ENCODE peak calls at places on chromosomes 1 and 21, in eight cellular contexts. F is tibial artery; O is CD4-positive, CD25-positive, alpha-beta regulatory T cell; T is left ventricle myocardium inferior; H is uterus; P is aorta; I is dorsolateral prefrontal cortex; L is heart right ventricle. S is an unnamed sample.

GRCh38 chr1:220217383-220217988 is 54.8 kb downstream of the RAB3GAP2 start:
- DNase-seq in F (no peak), O (no peak), T (no peak), H (no peak), P (no peak), I (no peak), L (no peak), S (no peak)

GRCh38 chr21:31293986-31294385 is 50.1 kb downstream of the TIAM1 start:
- DNase-seq in F (no peak), O (no peak), T (no peak), H (no peak), P (no peak), I (no peak), L (no peak), S (no peak)

GRCh38 chr21:45601551-45601950 is 42.0 kb upstream of the PCBP3 start:
- DNase-seq in F (peak), O (no peak), T (no peak), H (no peak), P (peak), I (no peak), L (no peak), S (peak)

GRCh38 chr1:231107600-231108326 is 54.1 kb upstream of the TRIM67 start:
- DNase-seq in F (no peak), O (no peak), T (no peak), H (no peak), P (no peak), I (no peak), L (no peak), S (no peak)

GRCh38 chr1:110957798-110958197 is 5.9 kb downstream of the LRIF1 start:
- DNase-seq in F (no peak), O (no peak), T (no peak), H (no peak), P (no peak), I (no peak), L (no peak), S (no peak)

GRCh38 chr1:4176841-4177240 is 276.8 kb upstream of the C1orf174 start:
- DNase-seq in F (no peak), O (no peak), T (no peak), H (no peak), P (no peak), I (no peak), L (no peak), S (peak)

GRCh38 chr1:53336146-53336545 is 8.3 kb upstream of the LRP8 start:
- DNase-seq in F (no peak), O (no peak), T (no peak), H (no peak), P (no peak), I (no peak), L (no peak), S (peak)

GRCh38 chr1:228226141-228226874 is 18.5 kb downstream of the OBSCN start:
- DNase-seq in F (no peak), O (no peak), T (no peak), H (no peak), P (no peak), I (no peak), L (no peak), S (no peak)

GRCh38 chr1:217911908-217912307 is 280.8 kb downstream of the SPATA17 start:
- DNase-seq in F (no peak), O (no peak), T (no peak), H (no peak), P (no peak), I (no peak), L (no peak), S (no peak)

GRCh38 chr1:22024485-22025367 is 23.3 kb downstream of the CELA3A start:
- DNase-seq in F (peak), O (peak), T (peak), H (peak), P (peak), I (peak), L (peak), S (peak)

GRCh38 chr1:77961392-77961791 is 17.5 kb downstream of the FUBP1 start:
- DNase-seq in F (no peak), O (no peak), T (no peak), H (no peak), P (no peak), I (no peak), L (no peak), S (no peak)

GRCh38 chr1:234927968-234928635 is 200.5 kb downstream of the TOMM20 start:
- DNase-seq in F (peak), O (no peak), T (no peak), H (no peak), P (no peak), I (no peak), L (no peak), S (no peak)

GRCh38 chr1:99163671-99164070 is 100.6 kb upstream of the PLPPR4 start:
- DNase-seq in F (no peak), O (no peak), T (no peak), H (no peak), P (no peak), I (no peak), L (no peak), S (no peak)

GRCh38 chr1:85330711-85331290 is 54.4 kb upstream of the BCL10 start:
- DNase-seq in F (no peak), O (no peak), T (peak), H (peak), P (no peak), I (no peak), L (peak), S (no peak)

GRCh38 chr21:39911792-39912191 is 44.6 kb downstream of the PCP4 start:
- DNase-seq in F (no peak), O (no peak), T (no peak), H (no peak), P (no peak), I (no peak), L (no peak), S (no peak)

GRCh38 chr1:91872560-91873081 is 13.3 kb downstream of the TGFBR3 start:
- DNase-seq in F (no peak), O (no peak), T (no peak), H (no peak), P (no peak), I (no peak), L (no peak), S (no peak)

GRCh38 chr1:63634471-63634870 is 41.3 kb downstream of the PGM1 start:
- DNase-seq in F (no peak), O (no peak), T (no peak), H (no peak), P (no peak), I (no peak), L (no peak), S (no peak)

GRCh38 chr1:2788506-2789163 is 12.9 kb downstream of the TTC34 start:
- DNase-seq in F (peak), O (no peak), T (no peak), H (no peak), P (peak), I (peak), L (no peak), S (peak)

GRCh38 chr1:31809698-31810097 is 6.1 kb downstream of the SPOCD1 start:
- DNase-seq in F (no peak), O (no peak), T (no peak), H (no peak), P (no peak), I (no peak), L (no peak), S (no peak)

GRCh38 chr1:218209351-218209861 is 75.7 kb upstream of the RRP15 start:
- DNase-seq in F (no peak), O (no peak), T (no peak), H (no peak), P (no peak), I (no peak), L (no peak), S (no peak)

GRCh38 chr1:246513619-246514343 is 6.7 kb upstream of the SMYD3 start:
- DNase-seq in F (no peak), O (no peak), T (no peak), H (no peak), P (no peak), I (no peak), L (no peak), S (no peak)

GRCh38 chr1:231808990-231809389 is 182.4 kb downstream of the DISC1 start:
- DNase-seq in F (no peak), O (no peak), T (no peak), H (peak), P (no peak), I (no peak), L (no peak), S (peak)

GRCh38 chr1:181124206-181124825 is 35.8 kb downstream of the IER5 start:
- DNase-seq in F (no peak), O (no peak), T (no peak), H (no peak), P (no peak), I (no peak), L (no peak), S (no peak)

GRCh38 chr1:221039616-221040015 is 160.4 kb downstream of the HLX start:
- DNase-seq in F (no peak), O (no peak), T (no peak), H (no peak), P (no peak), I (no peak), L (no peak), S (no peak)

GRCh38 chr1:100794719-100795645 is 75.4 kb downstream of the VCAM1 start:
- DNase-seq in F (no peak), O (no peak), T (no peak), H (no peak), P (no peak), I (no peak), L (no peak), S (no peak)

GRCh38 chr1:95023399-95024050 is 49.2 kb downstream of the ALG14 start:
- DNase-seq in F (no peak), O (no peak), T (no peak), H (peak), P (no peak), I (no peak), L (peak), S (no peak)

GRCh38 chr1:209805875-209806760 is at the start of gene IRF6:
- DNase-seq in F (peak), O (peak), T (peak), H (peak), P (peak), I (no peak), L (peak), S (peak)

GRCh38 chr1:109509176-109510134 is at the start of gene AMIGO1:
- DNase-seq in F (no peak), O (peak), T (peak), H (peak), P (peak), I (peak), L (peak), S (no peak)

GRCh38 chr1:192524223-192524622 is 51.4 kb upstream of the RGS1 start:
- DNase-seq in F (no peak), O (no peak), T (no peak), H (no peak), P (no peak), I (no peak), L (no peak), S (no peak)

GRCh38 chr1:231232870-231233734 is 7.9 kb upstream of the GNPAT start:
- DNase-seq in F (no peak), O (no peak), T (no peak), H (no peak), P (no peak), I (no peak), L (no peak), S (no peak)

GRCh38 chr1:150472606-150473200 is 14.5 kb upstream of the TARS2 start:
- DNase-seq in F (no peak), O (no peak), T (no peak), H (no peak), P (no peak), I (no peak), L (no peak), S (no peak)

GRCh38 chr1:216750031-216750627 is 26.9 kb upstream of the ESRRG start:
- DNase-seq in F (no peak), O (no peak), T (no peak), H (no peak), P (no peak), I (no peak), L (peak), S (no peak)

GRCh38 chr1:21899972-21900371 is 37.1 kb downstream of the HSPG2 start:
- DNase-seq in F (no peak), O (no peak), T (peak), H (peak), P (peak), I (no peak), L (peak), S (no peak)

GRCh38 chr1:22749919-22750670 is 39.5 kb downstream of the EPHB2 start:
- DNase-seq in F (peak), O (no peak), T (no peak), H (no peak), P (peak), I (no peak), L (peak), S (no peak)

GRCh38 chr1:56709269-56709880 is 64.3 kb downstream of the PRKAA2 start:
- DNase-seq in F (no peak), O (peak), T (no peak), H (peak), P (no peak), I (no peak), L (no peak), S (no peak)

GRCh38 chr1:235270625-235271024 is 57.4 kb downstream of the ARID4B start:
- DNase-seq in F (no peak), O (peak), T (no peak), H (no peak), P (no peak), I (no peak), L (no peak), S (no peak)

GRCh38 chr1:147539122-147539575 is 2.2 kb upstream of the BCL9 start:
- DNase-seq in F (no peak), O (no peak), T (no peak), H (peak), P (no peak), I (no peak), L (peak), S (no peak)

GRCh38 chr1:178267646-178268094 is 173.8 kb downstream of the RASAL2 start:
- DNase-seq in F (no peak), O (no peak), T (no peak), H (no peak), P (no peak), I (no peak), L (no peak), S (no peak)

GRCh38 chr21:34181418-34181817 is 108.0 kb downstream of the MRPS6 start:
- DNase-seq in F (no peak), O (no peak), T (no peak), H (no peak), P (no peak), I (no peak), L (no peak), S (no peak)

GRCh38 chr21:25701529-25701928 is 33.2 kb downstream of the ATP5PF start:
- DNase-seq in F (no peak), O (no peak), T (no peak), H (no peak), P (no peak), I (no peak), L (no peak), S (no peak)
- H3K27ac ChIP-seq in F (no peak), O (no peak), T (peak), H (peak), P (no peak), I (no peak), L (no peak), S (no peak)

GRCh38 chr1:155009742-155010141 is 7.1 kb downstream of the ZBTB7B start:
- DNase-seq in F (no peak), O (no peak), T (no peak), H (no peak), P (no peak), I (no peak), L (no peak), S (no peak)

GRCh38 chr1:155012052-155012546 is 9.5 kb downstream of the ZBTB7B start:
- DNase-seq in F (peak), O (no peak), T (peak), H (peak), P (peak), I (peak), L (peak), S (peak)

GRCh38 chr1:155010211-155010918 is 7.8 kb downstream of the ZBTB7B start:
- DNase-seq in F (no peak), O (no peak), T (no peak), H (no peak), P (no peak), I (no peak), L (no peak), S (no peak)

GRCh38 chr1:155011437-155011907 is 8.9 kb downstream of the ZBTB7B start:
- DNase-seq in F (no peak), O (no peak), T (no peak), H (no peak), P (no peak), I (no peak), L (no peak), S (no peak)

DNA sequence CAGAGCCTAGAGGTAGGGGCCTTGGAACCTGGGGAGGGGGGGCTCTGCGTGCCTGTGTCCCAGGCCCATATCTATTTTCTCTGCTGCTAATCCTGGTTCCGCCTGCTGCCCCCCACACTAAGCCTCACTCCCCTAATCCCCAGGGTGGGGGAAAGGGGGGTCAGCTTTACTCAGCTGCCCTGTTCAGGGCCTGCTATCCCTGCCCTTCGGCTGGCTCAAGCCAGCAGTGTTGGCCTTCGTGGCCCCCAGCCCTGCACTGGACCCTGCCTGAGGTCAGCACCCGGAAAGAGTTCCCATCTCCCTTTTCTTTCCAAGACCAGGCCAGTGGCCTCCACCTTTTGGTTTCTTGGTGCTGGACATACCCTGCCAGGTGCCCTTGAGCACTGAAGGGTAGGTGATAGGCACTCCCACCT is 8.4 kb downstream of the ZBTB7B start:
- DNase-seq in F (peak), O (no peak), T (no peak), H (no peak), P (no peak), I (no peak), L (no peak), S (no peak)
- H3K27ac ChIP-seq in F (peak), O (peak), T (peak), H (no peak), P (no peak), I (peak), L (no peak), S (peak)

GRCh38 chr1:32900371-32900955 is 726 bp downstream of the TMEM54 start:
- DNase-seq in F (no peak), O (no peak), T (no peak), H (no peak), P (peak), I (no peak), L (no peak), S (no peak)
- H3K27ac ChIP-seq in F (peak), O (no peak), T (no peak), H (peak), P (no peak), I (peak), L (no peak), S (peak)

DNA sequence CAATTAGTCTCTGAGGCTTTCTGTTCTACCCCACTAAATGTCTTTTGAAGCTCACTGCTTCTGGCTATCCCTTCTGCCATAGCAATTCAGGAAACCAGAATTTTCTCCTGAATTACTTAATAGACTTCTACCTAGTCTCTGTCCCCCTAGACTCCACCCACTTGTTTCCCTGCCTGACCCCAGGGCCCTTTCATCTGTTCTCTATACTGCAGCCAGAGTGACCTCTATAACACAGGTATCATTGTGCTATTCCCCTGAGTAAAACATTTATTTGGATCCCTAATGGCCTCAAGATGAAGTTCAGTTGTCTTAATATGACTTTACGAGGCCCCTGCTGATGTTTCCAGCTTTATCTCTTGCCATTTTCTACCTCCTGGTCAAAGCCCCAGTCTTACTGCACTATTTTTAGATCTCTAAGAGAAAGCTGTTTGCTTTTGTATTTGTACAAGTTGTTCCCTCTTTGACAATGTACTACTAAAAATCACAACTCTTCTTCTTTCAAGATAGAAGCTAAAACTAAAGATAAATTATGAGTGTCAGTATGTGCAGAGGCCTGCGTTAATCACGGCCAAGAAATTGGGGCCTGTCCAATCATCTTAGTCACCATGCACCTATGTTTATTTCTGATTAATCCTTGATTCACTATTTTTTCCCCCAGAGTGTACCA is 54.5 kb downstream of the ATP1B1 start:
- DNase-seq in F (no peak), O (no peak), T (no peak), H (peak), P (no peak), I (no peak), L (no peak), S (no peak)
- H3K27ac ChIP-seq in F (no peak), O (no peak), T (peak), H (peak), P (no peak), I (peak), L (no peak), S (no peak)

GRCh38 chr1:170670751-170671628 is 7.1 kb downstream of the PRRX1 start:
- DNase-seq in F (peak), O (no peak), T (peak), H (peak), P (peak), I (peak), L (peak), S (no peak)
- H3K27ac ChIP-seq in F (peak), O (no peak), T (peak), H (peak), P (no peak), I (no peak), L (peak), S (peak)

GRCh38 chr1:229870381-229870780 is 196.7 kb upstream of the GALNT2 start:
- DNase-seq in F (no peak), O (no peak), T (no peak), H (no peak), P (no peak), I (no peak), L (no peak), S (no peak)

GRCh38 chr1:229871078-229871676 is 195.9 kb upstream of the GALNT2 start:
- DNase-seq in F (no peak), O (no peak), T (no peak), H (no peak), P (no peak), I (no peak), L (no peak), S (no peak)

GRCh38 chr1:229867726-229868125 is 199.3 kb upstream of the GALNT2 start:
- DNase-seq in F (peak), O (no peak), T (no peak), H (no peak), P (no peak), I (no peak), L (no peak), S (no peak)

GRCh38 chr1:229869225-229869624 is 197.8 kb upstream of the GALNT2 start:
- DNase-seq in F (peak), O (no peak), T (no peak), H (no peak), P (no peak), I (no peak), L (no peak), S (no peak)

GRCh38 chr1:229869687-229870086 is 197.4 kb upstream of the GALNT2 start:
- DNase-seq in F (no peak), O (no peak), T (no peak), H (no peak), P (no peak), I (no peak), L (no peak), S (no peak)
- H3K27ac ChIP-seq in F (no peak), O (no peak), T (no peak), H (no peak), P (no peak), I (no peak), L (no peak), S (no peak)

GRCh38 chr1:35887508-35887907 is 4.5 kb downstream of the AGO1 start:
- DNase-seq in F (no peak), O (no peak), T (no peak), H (no peak), P (no peak), I (no peak), L (no peak), S (no peak)
- H3K27ac ChIP-seq in F (no peak), O (no peak), T (no peak), H (no peak), P (no peak), I (no peak), L (no peak), S (no peak)

S was measured in suprapubic skin.